ENCODE peak calls at places on chromosomes 3 and 15, in five cellular contexts. One of them, this sample, is unnamed.

GRCh38 chr3:173902401-173902800 is 504.9 kb downstream of the NLGN1 start:
- DNase-seq in K562: no peak
- DNase-seq in A549: no peak
- DNase-seq in endothelial cell of umbilical vein: no peak
- DNase-seq in GM12878: no peak
- DNase-seq in this sample: no peak

GRCh38 chr3:64417816-64418215 is 192.6 kb upstream of the PRICKLE2 start:
- DNase-seq in endothelial cell of umbilical vein: no peak
- DNase-seq in GM12878: peak
- DNase-seq in K562: no peak
- DNase-seq in A549: no peak
- DNase-seq in this sample: no peak

GRCh38 chr15:90264649-90265048 is 823 bp upstream of the NGRN start:
- DNase-seq in A549: peak
- DNase-seq in endothelial cell of umbilical vein: peak
- DNase-seq in K562: no peak
- DNase-seq in GM12878: no peak
- DNase-seq in this sample: peak

GRCh38 chr3:38969321-38970235 is 82.2 kb downstream of the SCN11A start:
- DNase-seq in GM12878: no peak
- DNase-seq in endothelial cell of umbilical vein: no peak
- DNase-seq in A549: no peak
- DNase-seq in K562: no peak
- DNase-seq in this sample: no peak

GRCh38 chr3:148924572-148924971 is 59.5 kb downstream of the CPA3 start:
- DNase-seq in GM12878: no peak
- DNase-seq in K562: no peak
- DNase-seq in A549: no peak
- DNase-seq in endothelial cell of umbilical vein: peak
- DNase-seq in this sample: no peak

GRCh38 chr3:43035801-43036340 is 56.8 kb downstream of the GASK1A start:
- DNase-seq in endothelial cell of umbilical vein: no peak
- DNase-seq in GM12878: no peak
- DNase-seq in K562: no peak
- DNase-seq in A549: no peak
- DNase-seq in this sample: no peak

GRCh38 chr3:1929788-1930414 is 168.8 kb upstream of the CNTN4 start:
- DNase-seq in A549: no peak
- DNase-seq in endothelial cell of umbilical vein: no peak
- DNase-seq in GM12878: no peak
- DNase-seq in K562: no peak
- DNase-seq in this sample: no peak

GRCh38 chr15:39419651-39420050 is 161.2 kb upstream of the THBS1 start:
- DNase-seq in A549: no peak
- DNase-seq in GM12878: no peak
- DNase-seq in endothelial cell of umbilical vein: no peak
- DNase-seq in K562: no peak
- DNase-seq in this sample: no peak

GRCh38 chr15:36658321-36658720 is 78.9 kb downstream of the CDIN1 start:
- DNase-seq in GM12878: no peak
- DNase-seq in endothelial cell of umbilical vein: no peak
- DNase-seq in A549: no peak
- DNase-seq in K562: no peak
- DNase-seq in this sample: no peak

GRCh38 chr15:73959012-73959581 is 32.8 kb downstream of the LOXL1 start:
- DNase-seq in A549: no peak
- DNase-seq in K562: no peak
- DNase-seq in GM12878: no peak
- DNase-seq in endothelial cell of umbilical vein: no peak
- DNase-seq in this sample: peak

GRCh38 chr3:63437858-63438257 is 159.8 kb downstream of the SYNPR start:
- DNase-seq in K562: no peak
- DNase-seq in A549: no peak
- DNase-seq in endothelial cell of umbilical vein: no peak
- DNase-seq in GM12878: no peak
- DNase-seq in this sample: no peak

GRCh38 chr3:178719036-178719635 is 182.9 kb downstream of the KCNMB2 start:
- DNase-seq in GM12878: no peak
- DNase-seq in K562: no peak
- DNase-seq in endothelial cell of umbilical vein: no peak
- DNase-seq in A549: no peak
- DNase-seq in this sample: no peak

GRCh38 chr3:143040264-143040879 is 39.0 kb downstream of the U2SURP start:
- DNase-seq in endothelial cell of umbilical vein: peak
- DNase-seq in GM12878: no peak
- DNase-seq in K562: peak
- DNase-seq in A549: peak
- DNase-seq in this sample: peak

GRCh38 chr3:79598594-79598993 is 169.2 kb downstream of the ROBO1 start:
- DNase-seq in endothelial cell of umbilical vein: peak
- DNase-seq in K562: no peak
- DNase-seq in A549: peak
- DNase-seq in GM12878: no peak
- DNase-seq in this sample: no peak

GRCh38 chr3:169813757-169814517 is 1.2 kb upstream of the LRRC34 start:
- DNase-seq in K562: no peak
- DNase-seq in endothelial cell of umbilical vein: peak
- DNase-seq in A549: peak
- DNase-seq in GM12878: peak
- DNase-seq in this sample: peak

GRCh38 chr3:171833775-171834460 is 9.2 kb upstream of the TMEM212 start:
- DNase-seq in endothelial cell of umbilical vein: peak
- DNase-seq in A549: peak
- DNase-seq in GM12878: no peak
- DNase-seq in K562: no peak
- DNase-seq in this sample: peak

GRCh38 chr15:96767703-96768434 is 437.4 kb downstream of the NR2F2 start:
- DNase-seq in endothelial cell of umbilical vein: no peak
- DNase-seq in GM12878: no peak
- DNase-seq in A549: no peak
- DNase-seq in K562: no peak
- DNase-seq in this sample: no peak

GRCh38 chr3:99868438-99868723 is 50.7 kb downstream of the CMSS1 start:
- DNase-seq in K562: peak
- DNase-seq in GM12878: no peak
- DNase-seq in endothelial cell of umbilical vein: peak
- DNase-seq in A549: peak
- DNase-seq in this sample: peak

GRCh38 chr3:58683001-58683845 is 16.6 kb upstream of the FAM3D start:
- DNase-seq in endothelial cell of umbilical vein: no peak
- DNase-seq in GM12878: peak
- DNase-seq in K562: no peak
- DNase-seq in A549: peak
- DNase-seq in this sample: peak

GRCh38 chr3:28860307-28860706 is 420.6 kb upstream of the RBMS3 start:
- DNase-seq in endothelial cell of umbilical vein: no peak
- DNase-seq in K562: no peak
- DNase-seq in A549: no peak
- DNase-seq in GM12878: no peak
- DNase-seq in this sample: peak

GRCh38 chr3:31341130-31341529 is 191.6 kb upstream of the STT3B start:
- DNase-seq in GM12878: no peak
- DNase-seq in A549: peak
- DNase-seq in endothelial cell of umbilical vein: no peak
- DNase-seq in K562: peak
- DNase-seq in this sample: no peak

GRCh38 chr15:45307230-45307924 is 55.3 kb downstream of the SLC28A2 start:
- DNase-seq in endothelial cell of umbilical vein: peak
- DNase-seq in A549: peak
- DNase-seq in K562: peak
- DNase-seq in GM12878: peak
- DNase-seq in this sample: peak

GRCh38 chr15:68224546-68225250 is 4.8 kb downstream of the CLN6 start:
- DNase-seq in A549: no peak
- DNase-seq in K562: no peak
- DNase-seq in GM12878: peak
- DNase-seq in endothelial cell of umbilical vein: no peak
- DNase-seq in this sample: peak
- TF ChIP-seq MYC in A549: no peak
- TF ChIP-seq MYC in K562: no peak
- TF ChIP-seq MYC in GM12878: no peak
- TF ChIP-seq MYC in endothelial cell of umbilical vein: no peak
- TF ChIP-seq MYC in this sample: no peak

GRCh38 chr3:88032245-88032644 is 26.6 kb downstream of the CGGBP1 start:
- DNase-seq in GM12878: no peak
- DNase-seq in K562: no peak
- DNase-seq in endothelial cell of umbilical vein: no peak
- DNase-seq in A549: no peak
- DNase-seq in this sample: no peak

GRCh38 chr3:88033806-88034205 is 25.0 kb downstream of the CGGBP1 start:
- DNase-seq in GM12878: no peak
- DNase-seq in A549: no peak
- DNase-seq in endothelial cell of umbilical vein: no peak
- DNase-seq in K562: peak
- DNase-seq in this sample: no peak

GRCh38 chr3:88031543-88032148 is 27.2 kb downstream of the CGGBP1 start:
- DNase-seq in endothelial cell of umbilical vein: peak
- DNase-seq in GM12878: peak
- DNase-seq in A549: no peak
- DNase-seq in K562: peak
- DNase-seq in this sample: peak

GRCh38 chr3:88033088-88033487 is 25.7 kb downstream of the CGGBP1 start:
- DNase-seq in A549: no peak
- DNase-seq in K562: peak
- DNase-seq in endothelial cell of umbilical vein: no peak
- DNase-seq in GM12878: no peak
- DNase-seq in this sample: peak

DNA sequence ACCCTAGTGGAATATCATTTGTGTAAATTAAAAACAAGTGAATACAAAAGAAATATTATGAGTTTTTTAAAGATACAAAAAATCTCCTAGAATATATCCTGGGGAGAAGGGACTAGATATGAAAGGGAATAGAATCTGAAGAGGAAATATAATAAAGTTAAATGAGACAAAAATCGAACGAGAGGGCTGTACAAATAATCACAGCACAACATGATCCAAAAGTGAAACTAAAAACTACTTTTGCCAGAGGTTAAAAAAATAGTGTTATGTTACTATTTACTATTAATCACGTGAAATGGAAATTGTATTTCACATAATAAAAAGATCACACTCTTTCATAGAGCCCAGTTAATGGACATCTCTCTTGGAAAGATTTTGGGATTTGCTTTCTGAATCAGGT is 28.6 kb downstream of the CGGBP1 start:
- DNase-seq in K562: no peak
- DNase-seq in GM12878: no peak
- DNase-seq in A549: no peak
- DNase-seq in endothelial cell of umbilical vein: peak
- DNase-seq in this sample: no peak
- H3K4me3 ChIP-seq in K562: no peak
- H3K4me3 ChIP-seq in GM12878: no peak
- H3K4me3 ChIP-seq in A549: no peak
- H3K4me3 ChIP-seq in endothelial cell of umbilical vein: no peak
- H3K4me3 ChIP-seq in this sample: no peak

GRCh38 chr3:56368860-56369259 is 99.4 kb downstream of the ERC2 start:
- DNase-seq in endothelial cell of umbilical vein: no peak
- DNase-seq in GM12878: no peak
- DNase-seq in A549: no peak
- DNase-seq in K562: no peak
- DNase-seq in this sample: no peak

GRCh38 chr3:56370991-56371775 is 97.1 kb downstream of the ERC2 start:
- DNase-seq in endothelial cell of umbilical vein: no peak
- DNase-seq in GM12878: no peak
- DNase-seq in A549: no peak
- DNase-seq in K562: no peak
- DNase-seq in this sample: no peak

GRCh38 chr3:56369914-56370313 is 98.4 kb downstream of the ERC2 start:
- DNase-seq in K562: no peak
- DNase-seq in GM12878: no peak
- DNase-seq in A549: no peak
- DNase-seq in endothelial cell of umbilical vein: no peak
- DNase-seq in this sample: no peak

GRCh38 chr3:56375654-56376053 is 92.6 kb downstream of the ERC2 start:
- DNase-seq in endothelial cell of umbilical vein: no peak
- DNase-seq in GM12878: no peak
- DNase-seq in K562: no peak
- DNase-seq in A549: no peak
- DNase-seq in this sample: peak

GRCh38 chr3:56373386-56373785 is 94.9 kb downstream of the ERC2 start:
- DNase-seq in A549: no peak
- DNase-seq in endothelial cell of umbilical vein: no peak
- DNase-seq in K562: no peak
- DNase-seq in GM12878: no peak
- DNase-seq in this sample: no peak
- TF ChIP-seq MAX in A549: no peak
- TF ChIP-seq MAX in endothelial cell of umbilical vein: no peak
- TF ChIP-seq MAX in K562: no peak
- TF ChIP-seq MAX in GM12878: no peak
- TF ChIP-seq MAX in this sample: no peak

DNA sequence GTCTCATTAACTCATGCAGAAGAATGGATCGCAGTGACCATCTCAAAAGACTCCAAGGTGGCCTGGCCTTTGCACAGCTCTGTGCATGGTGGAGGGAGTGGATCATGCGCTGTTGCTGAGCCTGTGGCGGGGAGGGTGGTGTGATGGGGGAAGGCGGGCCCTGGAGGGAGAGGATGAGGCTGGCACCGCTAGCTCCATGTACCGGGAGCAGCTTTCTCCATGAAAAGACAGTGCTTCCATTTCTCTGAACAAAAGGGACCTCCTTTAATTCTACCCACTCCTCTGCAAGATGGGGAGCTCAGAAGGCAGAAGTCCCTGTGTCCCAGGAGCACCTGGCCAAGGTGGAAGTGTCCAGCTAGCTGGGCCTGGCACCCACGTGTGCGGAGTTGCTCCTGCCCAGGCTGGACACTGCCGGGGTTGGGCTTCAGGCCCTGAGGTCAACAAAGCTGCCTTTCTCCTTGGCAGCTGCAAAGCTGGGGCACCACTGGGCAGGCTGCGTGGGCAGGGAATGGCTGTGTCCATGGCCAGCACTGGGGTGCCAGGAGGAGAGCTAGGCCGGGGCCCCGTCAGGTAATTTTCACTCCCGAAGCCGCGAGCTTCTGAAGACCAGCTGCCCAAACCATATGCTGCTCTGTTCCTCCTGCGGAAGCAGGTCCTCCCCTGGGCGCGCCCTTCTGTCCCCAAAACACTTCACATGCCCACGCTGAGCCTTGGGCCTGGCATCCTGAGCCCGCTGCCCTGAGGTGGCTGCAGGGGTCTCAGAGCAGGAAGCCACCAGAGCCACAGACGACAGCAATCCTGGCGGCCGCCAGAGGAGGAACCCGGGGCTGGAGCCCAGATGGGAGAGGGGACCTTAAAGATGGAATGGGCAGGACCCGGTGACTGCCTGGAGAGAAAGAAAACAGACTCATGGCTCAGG is 6.4 kb downstream of the MAP6D1 start:
- DNase-seq in GM12878: no peak
- DNase-seq in A549: no peak
- DNase-seq in endothelial cell of umbilical vein: no peak
- DNase-seq in K562: no peak
- DNase-seq in this sample: no peak
- TF ChIP-seq MYC in GM12878: no peak
- TF ChIP-seq MYC in A549: no peak
- TF ChIP-seq MYC in endothelial cell of umbilical vein: no peak
- TF ChIP-seq MYC in K562: no peak
- TF ChIP-seq MYC in this sample: no peak

GRCh38 chr3:87268646-87269211 is 7.7 kb downstream of the POU1F1 start:
- DNase-seq in K562: no peak
- DNase-seq in A549: no peak
- DNase-seq in GM12878: no peak
- DNase-seq in endothelial cell of umbilical vein: no peak
- DNase-seq in this sample: no peak
- H3K4me3 ChIP-seq in K562: no peak
- H3K4me3 ChIP-seq in A549: no peak
- H3K4me3 ChIP-seq in GM12878: no peak
- H3K4me3 ChIP-seq in endothelial cell of umbilical vein: no peak
- H3K4me3 ChIP-seq in this sample: no peak